ENCODE peak calls at places on chromosomes 1 and 21, in seven cellular contexts. V, C, L, Y, G, J and X are unnamed samples.

GRCh38 chr21:38768385-38769071 is 37.2 kb upstream of the ETS2 start:
- DNase-seq in Y (no peak), L (peak; percentile 47), G (peak; percentile 96), J (no peak), V (no peak), C (peak; percentile 96), X (no peak)

GRCh38 chr1:172431721-172432192 is 11.3 kb downstream of the C1orf105 start:
- DNase-seq in G (no peak), C (no peak), Y (no peak), J (peak; percentile 56), V (no peak), L (no peak), X (no peak)

GRCh38 chr1:90198616-90199015 is 203.7 kb downstream of the ZNF326 start:
- DNase-seq in G (no peak), L (no peak), V (no peak), C (no peak), Y (no peak), J (peak; percentile 87), X (no peak)

GRCh38 chr21:42220138-42220701 is 1.3 kb downstream of the ABCG1 start:
- DNase-seq in Y (peak; percentile 72), V (peak; percentile 91), C (peak; percentile 63), L (no peak), G (peak; percentile 10), J (peak; percentile 84), X (no peak)

GRCh38 chr21:24938592-24938991 is 668.7 kb downstream of the MRPL39 start:
- DNase-seq in V (no peak), Y (no peak), L (no peak), C (peak; percentile 14), G (no peak), J (no peak), X (no peak)

GRCh38 chr1:24318238-24318987 is 744 bp upstream of the GRHL3 start:
- DNase-seq in J (no peak), G (peak; percentile 26), Y (no peak), L (no peak), C (peak; percentile 72), V (no peak), X (no peak)

GRCh38 chr1:179079113-179079761 is 2.6 kb upstream of the TOR3A start:
- DNase-seq in Y (peak; percentile 78), C (peak; percentile 68), L (peak; percentile 40), J (peak; percentile 76), G (peak; percentile 66), V (peak; percentile 69), X (no peak)

GRCh38 chr1:15322648-15323350 is 75.8 kb downstream of the FHAD1 start:
- DNase-seq in Y (peak; percentile 60), L (no peak), J (no peak), V (peak; percentile 34), G (no peak), C (no peak), X (no peak)

GRCh38 chr1:6208723-6209660 is 3.1 kb downstream of the RNF207 start:
- DNase-seq in L (no peak), C (peak; percentile 50), Y (peak; percentile 30), J (peak; percentile 81), V (peak; percentile 57), G (no peak), X (no peak)

DNA sequence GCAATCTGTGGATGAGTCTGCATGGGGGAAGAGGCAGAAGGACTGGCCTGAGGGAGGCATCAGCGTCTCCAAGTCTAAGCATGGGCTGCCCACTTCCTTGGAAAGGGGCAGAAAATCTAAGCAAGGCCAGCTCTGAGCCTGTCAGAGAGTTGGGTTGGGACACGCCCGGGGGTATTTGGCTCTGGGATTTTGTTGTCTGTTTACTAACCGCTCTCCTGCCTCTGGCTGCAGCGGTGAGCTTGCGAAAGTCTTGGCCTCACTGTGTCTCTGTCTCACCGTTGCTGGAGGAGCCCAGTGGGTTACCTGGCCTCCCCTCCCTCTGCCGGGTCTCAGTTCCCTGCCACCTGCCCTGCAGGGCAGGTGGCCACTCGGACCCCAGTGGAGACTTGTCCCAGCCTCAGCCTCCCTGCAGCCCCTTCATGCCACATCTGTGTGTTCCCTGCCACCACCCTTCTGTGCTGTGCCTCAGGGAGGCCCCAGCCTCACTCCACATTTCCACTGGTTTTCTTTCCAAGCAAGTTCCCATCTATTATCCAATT is 33.7 kb downstream of the EDN2 start:
- DNase-seq in C (no peak), G (no peak), L (no peak), Y (no peak), J (no peak), V (no peak), X (no peak)
- TF ChIP-seq CTCF in C (no peak), G (no peak), L (no peak), Y (no peak), J (no peak), V (no peak), X (no peak)

GRCh38 chr1:109490934-109491302 is 3.0 kb upstream of the CYB561D1 start:
- DNase-seq in L (no peak), Y (no peak), V (no peak), C (no peak), G (no peak), J (no peak), X (no peak)
- TF ChIP-seq CTCF in L (no peak), Y (no peak), V (no peak), C (no peak), G (no peak), J (no peak), X (peak; percentile 26)

DNA sequence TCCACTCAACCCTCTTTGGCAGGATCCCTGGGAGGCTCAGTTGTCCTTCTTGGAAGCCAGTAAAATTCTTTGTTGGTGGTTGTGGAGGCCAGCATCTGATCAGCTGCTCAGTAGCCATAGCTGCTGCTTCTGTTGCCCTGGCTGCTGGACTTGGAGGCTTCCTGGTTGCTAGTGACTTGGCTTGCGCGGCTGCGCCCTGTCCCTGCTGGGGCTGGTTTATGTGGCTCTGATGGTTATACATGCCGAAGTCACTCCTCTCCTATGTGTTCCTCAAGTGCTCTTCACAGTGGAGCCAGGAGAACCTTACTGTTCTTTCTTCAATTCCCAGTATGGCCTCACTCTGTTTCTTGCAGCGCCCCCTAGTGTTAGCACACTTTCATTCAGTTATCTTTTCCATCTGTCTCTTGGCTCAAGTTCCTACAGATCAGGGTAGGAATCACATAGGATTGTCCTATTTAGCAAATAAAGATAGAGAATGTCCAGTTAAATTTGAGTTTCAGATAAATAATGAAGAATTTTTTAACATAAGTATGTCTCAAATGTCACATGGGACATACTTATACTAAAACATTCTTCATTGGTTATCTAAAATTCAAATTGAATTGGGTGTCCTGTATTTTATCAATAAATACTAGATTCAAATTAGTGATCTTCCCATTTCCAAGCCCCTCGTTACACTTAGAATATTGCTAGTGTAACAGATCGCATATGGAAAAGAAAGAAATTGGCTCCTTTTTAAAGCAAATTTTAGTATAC is 176.5 kb downstream of the TGFB2 start:
- DNase-seq in L (peak; percentile 31), V (peak; percentile 65), Y (peak; percentile 75), J (peak; percentile 88), C (no peak), G (no peak), X (no peak)
- TF ChIP-seq CTCF in L (peak; percentile 70), V (peak; percentile 72), Y (peak; percentile 50), J (peak; percentile 92), C (peak; percentile 58), G (peak; percentile 40), X (peak; percentile 76)

GRCh38 chr21:44755227-44755626 is 43.9 kb upstream of the TSPEAR start:
- DNase-seq in G (no peak), J (no peak), V (peak; percentile 85), Y (no peak), L (no peak), C (no peak), X (no peak)
- TF ChIP-seq CTCF in G (peak; percentile 26), J (no peak), V (no peak), Y (no peak), L (no peak), C (peak; percentile 23), X (no peak)

GRCh38 chr1:21704055-21704660 is 35.0 kb upstream of the RAP1GAP start:
- DNase-seq in C (no peak), Y (no peak), V (no peak), L (no peak), J (no peak), G (no peak), X (no peak)

GRCh38 chr1:21705303-21705980 is 36.3 kb upstream of the RAP1GAP start:
- DNase-seq in G (no peak), Y (no peak), J (no peak), V (no peak), L (no peak), C (no peak), X (no peak)

GRCh38 chr1:21702780-21703179 is 33.6 kb upstream of the RAP1GAP start:
- DNase-seq in G (no peak), L (no peak), J (no peak), Y (no peak), V (peak; percentile 12), C (no peak), X (no peak)

GRCh38 chr1:21701401-21701800 is 32.2 kb upstream of the RAP1GAP start:
- DNase-seq in L (no peak), V (no peak), G (no peak), Y (no peak), C (no peak), J (no peak), X (no peak)

DNA sequence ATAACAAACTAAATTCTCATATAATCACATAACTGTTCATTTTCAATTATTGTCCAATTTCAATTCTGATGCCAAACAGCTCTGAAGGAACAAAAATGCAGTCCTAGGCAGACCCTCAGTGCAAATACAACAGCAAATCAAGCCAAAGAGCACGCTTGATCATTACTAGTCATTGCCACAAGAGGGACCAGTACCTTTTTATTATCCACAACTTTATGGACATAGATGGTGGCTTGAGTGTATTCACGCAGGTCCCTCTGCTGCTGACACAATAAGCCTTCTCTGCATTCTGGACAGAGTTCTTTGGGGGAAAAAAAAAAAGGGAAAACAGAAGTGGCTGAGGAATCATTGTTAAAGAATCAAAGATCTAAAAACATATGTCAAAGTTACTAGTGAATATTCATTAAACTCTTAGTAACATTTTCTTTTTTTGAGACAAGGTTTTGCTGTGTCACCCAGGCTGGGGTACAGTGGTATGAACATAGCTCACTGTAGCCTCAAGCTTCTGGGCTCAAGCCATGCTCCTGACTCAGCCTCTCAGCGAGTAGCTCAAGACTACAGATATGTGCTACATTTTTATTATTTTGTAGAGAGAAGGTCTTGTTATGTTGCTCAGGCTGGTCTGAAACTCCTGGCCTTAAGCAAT is 34.3 kb upstream of the RAP1GAP start:
- DNase-seq in G (peak; percentile 21), C (peak; percentile 90), L (no peak), J (no peak), V (peak; percentile 72), Y (no peak), X (no peak)
- TF ChIP-seq CTCF in G (peak; percentile 57), C (peak; percentile 54), L (peak; percentile 44), J (peak; percentile 74), V (peak; percentile 42), Y (peak; percentile 41), X (peak; percentile 81)

DNA sequence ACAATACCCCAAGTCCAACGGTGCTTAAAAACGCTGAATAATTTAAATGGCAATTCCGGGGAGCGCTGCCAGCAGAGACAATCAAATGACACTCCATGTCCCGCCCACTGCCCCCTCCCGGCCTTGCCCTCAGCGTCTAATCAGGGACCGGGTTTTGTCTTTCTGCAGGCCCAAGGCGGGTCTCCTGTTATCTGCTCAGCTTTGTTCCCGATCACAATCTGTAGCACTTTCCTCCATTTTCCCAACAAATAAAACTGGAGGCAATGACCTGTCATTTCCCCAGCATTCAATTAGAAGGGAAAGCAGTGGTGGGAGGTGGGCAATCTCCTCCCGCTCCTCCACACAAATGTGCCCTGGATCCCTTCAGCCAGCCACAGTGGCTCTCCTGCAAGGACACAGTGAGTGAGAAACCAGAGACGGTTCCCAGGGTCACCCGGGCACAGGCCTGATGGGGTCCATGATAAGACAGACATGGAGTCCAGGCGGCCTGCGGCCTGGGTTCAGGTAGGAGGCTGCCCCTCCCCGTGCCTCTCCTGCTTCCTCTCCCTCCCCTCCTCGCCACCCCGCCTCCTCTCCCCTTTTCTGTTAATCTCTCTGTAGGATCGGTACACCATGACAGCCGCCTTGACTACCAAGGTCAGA is 42.6 kb upstream of the AJAP1 start:
- DNase-seq in L (no peak), G (no peak), Y (no peak), J (no peak), V (no peak), C (no peak), X (peak; percentile 79)
- TF ChIP-seq CTCF in L (no peak), G (no peak), Y (no peak), J (no peak), V (no peak), C (no peak), X (no peak)